ENCODE peak calls at places on chromosomes 1 and 21, in six cellular contexts. One of them, this sample, is unnamed. For H3K36me3, the result is how much of the 10 kb centered on the place peaks cover.

GRCh38 chr1:20648438-20648837 is 12.7 kb downstream of the DDOST start:
- DNase-seq in HCT116: no peak
- DNase-seq in small intestine: no peak
- DNase-seq in pancreas: no peak
- DNase-seq in mesendoderm: no peak
- DNase-seq in uterus: no peak
- DNase-seq in this sample: no peak

GRCh38 chr1:197173571-197174482 is 27.4 kb upstream of the ASPM start:
- DNase-seq in pancreas: no peak
- DNase-seq in HCT116: no peak
- DNase-seq in mesendoderm: no peak
- DNase-seq in small intestine: peak
- DNase-seq in uterus: no peak
- DNase-seq in this sample: no peak

GRCh38 chr1:119141020-119141424 is 569 bp upstream of the WARS2 start:
- DNase-seq in small intestine: peak
- DNase-seq in pancreas: peak
- DNase-seq in uterus: peak
- DNase-seq in HCT116: no peak
- DNase-seq in mesendoderm: peak
- DNase-seq in this sample: peak

GRCh38 chr21:40176732-40177131 is 309.5 kb downstream of the PCP4 start:
- DNase-seq in mesendoderm: no peak
- DNase-seq in pancreas: no peak
- DNase-seq in uterus: no peak
- DNase-seq in HCT116: no peak
- DNase-seq in small intestine: no peak
- DNase-seq in this sample: no peak

GRCh38 chr1:245956225-245956624 is 550.9 kb downstream of the SMYD3 start:
- DNase-seq in HCT116: no peak
- DNase-seq in small intestine: peak
- DNase-seq in pancreas: no peak
- DNase-seq in uterus: no peak
- DNase-seq in mesendoderm: no peak
- DNase-seq in this sample: no peak

GRCh38 chr21:45788635-45789506 is 145.3 kb downstream of the PCBP3 start:
- DNase-seq in small intestine: no peak
- DNase-seq in pancreas: no peak
- DNase-seq in HCT116: no peak
- DNase-seq in mesendoderm: no peak
- DNase-seq in uterus: no peak
- DNase-seq in this sample: no peak

GRCh38 chr1:218330043-218330623 is 15.0 kb upstream of the TGFB2 start:
- DNase-seq in small intestine: peak
- DNase-seq in uterus: no peak
- DNase-seq in HCT116: peak
- DNase-seq in mesendoderm: peak
- DNase-seq in pancreas: no peak
- DNase-seq in this sample: no peak

GRCh38 chr1:50348449-50349241 is 74.6 kb downstream of the DMRTA2 start:
- DNase-seq in small intestine: peak
- DNase-seq in HCT116: peak
- DNase-seq in pancreas: peak
- DNase-seq in uterus: peak
- DNase-seq in mesendoderm: peak
- DNase-seq in this sample: peak

GRCh38 chr1:153945795-153946621 is 510 bp downstream of the DENND4B start:
- DNase-seq in small intestine: peak
- DNase-seq in HCT116: no peak
- DNase-seq in pancreas: peak
- DNase-seq in mesendoderm: peak
- DNase-seq in uterus: peak
- DNase-seq in this sample: peak

GRCh38 chr1:56414728-56415224 is 164.6 kb downstream of the PLPP3 start:
- DNase-seq in small intestine: peak
- DNase-seq in pancreas: peak
- DNase-seq in HCT116: no peak
- DNase-seq in mesendoderm: no peak
- DNase-seq in uterus: no peak
- DNase-seq in this sample: no peak

GRCh38 chr1:194117582-194117981 is 931.2 kb upstream of the B3GALT2 start:
- DNase-seq in mesendoderm: peak
- DNase-seq in pancreas: no peak
- DNase-seq in HCT116: no peak
- DNase-seq in uterus: no peak
- DNase-seq in small intestine: no peak
- DNase-seq in this sample: no peak

GRCh38 chr1:2633936-2634491 is 1.2 kb upstream of the MMEL1 start:
- DNase-seq in HCT116: no peak
- DNase-seq in pancreas: no peak
- DNase-seq in uterus: no peak
- DNase-seq in small intestine: no peak
- DNase-seq in mesendoderm: no peak
- DNase-seq in this sample: peak

GRCh38 chr1:96882096-96882495 is 160.5 kb downstream of the PTBP2 start:
- DNase-seq in uterus: no peak
- DNase-seq in pancreas: no peak
- DNase-seq in HCT116: no peak
- DNase-seq in mesendoderm: no peak
- DNase-seq in small intestine: no peak
- DNase-seq in this sample: no peak

GRCh38 chr1:159881930-159882839 is 17.8 kb downstream of the CFAP45 start:
- DNase-seq in small intestine: peak
- DNase-seq in uterus: peak
- DNase-seq in pancreas: peak
- DNase-seq in mesendoderm: no peak
- DNase-seq in HCT116: peak
- DNase-seq in this sample: peak

GRCh38 chr1:3186526-3186921 is 117.5 kb downstream of the PRDM16 start:
- DNase-seq in uterus: peak
- DNase-seq in pancreas: peak
- DNase-seq in mesendoderm: peak
- DNase-seq in HCT116: no peak
- DNase-seq in small intestine: no peak
- DNase-seq in this sample: peak

GRCh38 chr1:50873458-50874187 is 86.4 kb downstream of the FAF1 start:
- DNase-seq in mesendoderm: peak
- DNase-seq in uterus: no peak
- DNase-seq in small intestine: peak
- DNase-seq in HCT116: peak
- DNase-seq in pancreas: peak
- DNase-seq in this sample: no peak

GRCh38 chr1:160124709-160125478 is 9.3 kb downstream of the ATP1A2 start:
- DNase-seq in mesendoderm: peak
- DNase-seq in HCT116: peak
- DNase-seq in uterus: no peak
- DNase-seq in pancreas: no peak
- DNase-seq in small intestine: peak
- DNase-seq in this sample: no peak

GRCh38 chr1:203592728-203593127 is 33.9 kb upstream of the ATP2B4 start:
- DNase-seq in small intestine: no peak
- DNase-seq in uterus: no peak
- DNase-seq in mesendoderm: peak
- DNase-seq in pancreas: no peak
- DNase-seq in HCT116: no peak
- DNase-seq in this sample: no peak

GRCh38 chr1:30413111-30413440 is 310.3 kb downstream of the MATN1 start:
- DNase-seq in HCT116: no peak
- DNase-seq in mesendoderm: peak
- DNase-seq in uterus: no peak
- DNase-seq in small intestine: no peak
- DNase-seq in pancreas: no peak
- DNase-seq in this sample: no peak

GRCh38 chr1:91754348-91754747 is 131.6 kb downstream of the TGFBR3 start:
- DNase-seq in pancreas: no peak
- DNase-seq in small intestine: no peak
- DNase-seq in HCT116: no peak
- DNase-seq in uterus: no peak
- DNase-seq in mesendoderm: no peak
- DNase-seq in this sample: no peak

GRCh38 chr1:236063919-236064673 is 794 bp downstream of the NID1 start:
- DNase-seq in pancreas: peak
- DNase-seq in small intestine: peak
- DNase-seq in HCT116: no peak
- DNase-seq in uterus: peak
- DNase-seq in mesendoderm: peak
- DNase-seq in this sample: peak

GRCh38 chr1:215835951-215836350 is 268.8 kb downstream of the KCTD3 start:
- DNase-seq in uterus: no peak
- DNase-seq in pancreas: no peak
- DNase-seq in small intestine: no peak
- DNase-seq in HCT116: no peak
- DNase-seq in mesendoderm: no peak
- DNase-seq in this sample: no peak

GRCh38 chr1:55803429-55803828 is 588.3 kb upstream of the USP24 start:
- DNase-seq in HCT116: no peak
- DNase-seq in mesendoderm: no peak
- DNase-seq in pancreas: no peak
- DNase-seq in small intestine: no peak
- DNase-seq in uterus: no peak
- DNase-seq in this sample: no peak

GRCh38 chr1:207851696-207852095 is 59.2 kb downstream of the CD34 start:
- DNase-seq in uterus: no peak
- DNase-seq in small intestine: no peak
- DNase-seq in mesendoderm: no peak
- DNase-seq in pancreas: no peak
- DNase-seq in HCT116: no peak
- DNase-seq in this sample: no peak

GRCh38 chr1:240705584-240705983 is 93.6 kb upstream of the GREM2 start:
- DNase-seq in uterus: no peak
- DNase-seq in mesendoderm: no peak
- DNase-seq in HCT116: no peak
- DNase-seq in pancreas: no peak
- DNase-seq in small intestine: no peak
- DNase-seq in this sample: no peak

GRCh38 chr1:223712856-223713494 is 636 bp downstream of the CAPN2 start:
- DNase-seq in mesendoderm: peak
- DNase-seq in uterus: peak
- DNase-seq in pancreas: peak
- DNase-seq in small intestine: peak
- DNase-seq in HCT116: no peak
- DNase-seq in this sample: no peak

GRCh38 chr1:42786097-42786496 is 1.3 kb downstream of the TMEM269 start:
- DNase-seq in small intestine: no peak
- DNase-seq in HCT116: no peak
- DNase-seq in mesendoderm: no peak
- DNase-seq in uterus: no peak
- DNase-seq in pancreas: no peak
- DNase-seq in this sample: no peak

GRCh38 chr1:19477284-19478240 is 7.8 kb downstream of the CAPZB start:
- DNase-seq in mesendoderm: no peak
- DNase-seq in uterus: no peak
- DNase-seq in small intestine: peak
- DNase-seq in HCT116: no peak
- DNase-seq in pancreas: no peak
- DNase-seq in this sample: no peak

GRCh38 chr1:226098870-226099832 is 36.6 kb downstream of the H3-3A start:
- DNase-seq in HCT116: no peak
- DNase-seq in small intestine: no peak
- DNase-seq in mesendoderm: no peak
- DNase-seq in pancreas: no peak
- DNase-seq in uterus: no peak
- DNase-seq in this sample: no peak

GRCh38 chr1:2528016-2528415 is 1.6 kb upstream of the PANK4 start:
- DNase-seq in small intestine: no peak
- DNase-seq in mesendoderm: no peak
- DNase-seq in uterus: peak
- DNase-seq in pancreas: peak
- DNase-seq in HCT116: no peak
- DNase-seq in this sample: peak

GRCh38 chr1:55034476-55035133 is 4.7 kb upstream of the PCSK9 start:
- DNase-seq in HCT116: no peak
- DNase-seq in pancreas: no peak
- DNase-seq in mesendoderm: no peak
- DNase-seq in small intestine: no peak
- DNase-seq in uterus: no peak
- DNase-seq in this sample: no peak

GRCh38 chr1:198529414-198529813 is 11.1 kb downstream of the ATP6V1G3 start:
- DNase-seq in uterus: no peak
- DNase-seq in mesendoderm: no peak
- DNase-seq in pancreas: no peak
- DNase-seq in HCT116: no peak
- DNase-seq in small intestine: no peak
- DNase-seq in this sample: no peak

GRCh38 chr1:207155018-207155417 is 51.0 kb downstream of the C4BPA start:
- DNase-seq in small intestine: no peak
- DNase-seq in mesendoderm: no peak
- DNase-seq in pancreas: no peak
- DNase-seq in uterus: no peak
- DNase-seq in HCT116: no peak
- DNase-seq in this sample: no peak

GRCh38 chr1:4762146-4762545 is 107.7 kb downstream of the AJAP1 start:
- DNase-seq in HCT116: no peak
- DNase-seq in pancreas: no peak
- DNase-seq in mesendoderm: peak
- DNase-seq in uterus: no peak
- DNase-seq in small intestine: no peak
- DNase-seq in this sample: no peak
- H3K36me3 ChIP-seq in HCT116: under half
- H3K36me3 ChIP-seq in pancreas: under half
- H3K36me3 ChIP-seq in mesendoderm: under half
- H3K36me3 ChIP-seq in uterus: under half
- H3K36me3 ChIP-seq in small intestine: under half
- H3K36me3 ChIP-seq in this sample: under half

GRCh38 chr21:43763901-43764523 is 12.1 kb downstream of the CSTB start:
- DNase-seq in small intestine: no peak
- DNase-seq in pancreas: no peak
- DNase-seq in mesendoderm: no peak
- DNase-seq in uterus: no peak
- DNase-seq in HCT116: no peak
- DNase-seq in this sample: no peak
- H3K36me3 ChIP-seq in small intestine: under half
- H3K36me3 ChIP-seq in pancreas: under half
- H3K36me3 ChIP-seq in mesendoderm: under half
- H3K36me3 ChIP-seq in uterus: under half
- H3K36me3 ChIP-seq in HCT116: under half
- H3K36me3 ChIP-seq in this sample: under half

GRCh38 chr1:57727121-57727520 is 303.3 kb upstream of the DAB1 start:
- DNase-seq in pancreas: no peak
- DNase-seq in small intestine: no peak
- DNase-seq in HCT116: no peak
- DNase-seq in mesendoderm: no peak
- DNase-seq in uterus: no peak
- DNase-seq in this sample: no peak
- H3K36me3 ChIP-seq in pancreas: under half
- H3K36me3 ChIP-seq in small intestine: under half
- H3K36me3 ChIP-seq in HCT116: under half
- H3K36me3 ChIP-seq in mesendoderm: under half
- H3K36me3 ChIP-seq in uterus: under half
- H3K36me3 ChIP-seq in this sample: under half

DNA sequence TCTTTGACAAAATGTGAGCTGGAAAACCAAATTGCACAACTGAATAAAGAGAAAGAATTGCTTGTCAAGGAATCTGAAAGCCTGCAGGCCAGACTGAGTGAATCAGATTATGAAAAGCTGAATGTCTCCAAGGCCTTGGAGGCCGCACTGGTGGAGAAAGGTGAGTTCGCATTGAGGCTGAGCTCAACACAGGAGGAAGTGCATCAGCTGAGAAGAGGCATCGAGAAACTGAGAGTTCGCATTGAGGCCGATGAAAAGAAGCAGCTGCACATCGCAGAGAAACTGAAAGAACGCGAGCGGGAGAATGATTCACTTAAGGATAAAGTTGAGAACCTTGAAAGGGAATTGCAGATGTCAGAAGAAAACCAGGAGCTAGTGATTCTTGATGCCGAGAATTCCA is 42.7 kb downstream of the CENPF start:
- DNase-seq in mesendoderm: no peak
- DNase-seq in small intestine: no peak
- DNase-seq in uterus: no peak
- DNase-seq in HCT116: no peak
- DNase-seq in pancreas: no peak
- DNase-seq in this sample: no peak
- H3K36me3 ChIP-seq in mesendoderm: under half
- H3K36me3 ChIP-seq in small intestine: under half
- H3K36me3 ChIP-seq in uterus: under half
- H3K36me3 ChIP-seq in HCT116: under half
- H3K36me3 ChIP-seq in pancreas: under half
- H3K36me3 ChIP-seq in this sample: under half

This sample was measured in ovary.